ENCODE peak calls at places on chromosomes 11 and 22, in seven cellular contexts. O, D, H, P, I, R and T are unnamed samples.

GRCh38 chr11:102494216-102494615 is 36.3 kb downstream of the MMP7 start:
- DNase-seq in P (no peak), I (no peak), D (no peak), R (peak; percentile 52), H (no peak), O (no peak), T (no peak)

GRCh38 chr11:117862019-117862725 is 14.3 kb downstream of the FXYD6 start:
- DNase-seq in P (peak; percentile 56), D (no peak), O (no peak), I (no peak), H (no peak), R (no peak), T (no peak)

GRCh38 chr11:134561348-134561720 is 149.3 kb upstream of the B3GAT1 start:
- DNase-seq in D (peak; percentile 34), O (no peak), I (no peak), P (peak; percentile 30), H (no peak), R (no peak), T (no peak)

GRCh38 chr11:19382131-19382611 is 141.4 kb upstream of the E2F8 start:
- DNase-seq in I (peak; percentile 55), R (no peak), P (no peak), O (no peak), D (no peak), H (no peak), T (no peak)

GRCh38 chr11:3905080-3905953 is 49.9 kb downstream of the STIM1 start:
- DNase-seq in H (peak; percentile 41), O (peak; percentile 50), P (no peak), I (no peak), D (no peak), R (peak; percentile 89), T (peak; percentile 85)

GRCh38 chr11:80350541-80350940 is 909.7 kb upstream of the TENM4 start:
- DNase-seq in P (no peak), D (no peak), O (no peak), H (no peak), I (no peak), R (no peak), T (no peak)

GRCh38 chr11:95067828-95068244 is 1.1 kb downstream of the SRSF8 start:
- DNase-seq in O (peak; percentile 41), P (peak; percentile 74), R (no peak), H (no peak), D (no peak), I (peak; percentile 70), T (no peak)

GRCh38 chr22:37887610-37888378 is 18.3 kb upstream of the MICALL1 start:
- DNase-seq in D (no peak), R (peak; percentile 97), P (no peak), H (no peak), O (peak; percentile 21), I (peak; percentile 41), T (peak; percentile 74)

GRCh38 chr11:12219732-12220131 is 109.3 kb downstream of the MICAL2 start:
- DNase-seq in P (no peak), H (no peak), O (no peak), I (no peak), D (no peak), R (no peak), T (no peak)

GRCh38 chr11:122681731-122682130 is 26.2 kb downstream of the UBASH3B start:
- DNase-seq in R (peak; percentile 56), I (no peak), O (no peak), D (no peak), P (no peak), H (no peak), T (peak; percentile 58)

GRCh38 chr11:116078101-116078561 is 573.9 kb upstream of the CADM1 start:
- DNase-seq in D (no peak), P (no peak), I (no peak), R (no peak), O (no peak), H (no peak), T (peak; percentile 3)

GRCh38 chr11:67195971-67196418 is 70.3 kb upstream of the GRK2 start:
- DNase-seq in O (no peak), H (no peak), D (no peak), R (peak; percentile 96), I (no peak), P (no peak), T (peak; percentile 80)

GRCh38 chr11:111428113-111428876 is 49.2 kb upstream of the POU2AF1 start:
- DNase-seq in I (no peak), O (no peak), H (no peak), R (no peak), P (no peak), D (no peak), T (no peak)

GRCh38 chr11:86938203-86938899 is 16.8 kb downstream of the FZD4 start:
- DNase-seq in R (no peak), O (no peak), P (no peak), I (no peak), H (no peak), D (no peak), T (no peak)

GRCh38 chr11:86274503-86274902 is 27.5 kb upstream of the HIKESHI start:
- DNase-seq in R (no peak), O (no peak), H (no peak), D (no peak), P (no peak), I (no peak), T (no peak)

GRCh38 chr22:20226760-20227350 is 41.3 kb downstream of the RTN4R start:
- DNase-seq in O (no peak), I (no peak), P (no peak), D (no peak), H (no peak), R (no peak), T (no peak)

GRCh38 chr22:26744892-26745808 is 87.8 kb downstream of the MIAT start:
- DNase-seq in D (no peak), R (peak; percentile 29), P (no peak), I (no peak), O (no peak), H (no peak), T (no peak)

GRCh38 chr11:6353367-6353987 is 33.2 kb upstream of the CAVIN3 start:
- DNase-seq in R (peak; percentile 56), I (no peak), H (peak; percentile 13), O (peak; percentile 70), P (peak; percentile 63), D (peak; percentile 69), T (peak; percentile 63)